ENCODE peak calls at places on chromosomes 16 and 17, in four cellular contexts. One of them, this sample, is unnamed.

GRCh38 chr17:36221187-36221586 is 10.3 kb downstream of the CCL4L2 start:
- DNase-seq in H1: no peak
- DNase-seq in mesenchymal stem cell: no peak
- DNase-seq in trophoblast cell: no peak
- DNase-seq in this sample: no peak

GRCh38 chr17:913207-913606 is 66.4 kb downstream of the NXN start:
- DNase-seq in H1: no peak
- DNase-seq in mesenchymal stem cell: no peak
- DNase-seq in trophoblast cell: no peak
- DNase-seq in this sample: no peak

GRCh38 chr17:83182620-83183063 is 103.2 kb downstream of the METRNL start:
- DNase-seq in H1: no peak
- DNase-seq in mesenchymal stem cell: no peak
- DNase-seq in trophoblast cell: no peak
- DNase-seq in this sample: no peak

GRCh38 chr17:74417178-74418045 is 14.5 kb upstream of the GPRC5C start:
- DNase-seq in H1: no peak
- DNase-seq in mesenchymal stem cell: peak
- DNase-seq in trophoblast cell: peak
- DNase-seq in this sample: no peak

GRCh38 chr17:50064253-50064991 is 8.5 kb downstream of the ITGA3 start:
- DNase-seq in H1: no peak
- DNase-seq in mesenchymal stem cell: peak
- DNase-seq in trophoblast cell: peak
- DNase-seq in this sample: no peak

GRCh38 chr16:55641430-55642056 is 14.2 kb upstream of the SLC6A2 start:
- DNase-seq in H1: no peak
- DNase-seq in mesenchymal stem cell: peak
- DNase-seq in trophoblast cell: no peak
- DNase-seq in this sample: no peak

GRCh38 chr16:65771707-65772106 is 594.8 kb upstream of the CDH5 start:
- DNase-seq in H1: no peak
- DNase-seq in mesenchymal stem cell: no peak
- DNase-seq in trophoblast cell: no peak
- DNase-seq in this sample: no peak

GRCh38 chr16:2963611-2964415 is at the start of gene KREMEN2:
- DNase-seq in H1: no peak
- DNase-seq in mesenchymal stem cell: peak
- DNase-seq in trophoblast cell: no peak
- DNase-seq in this sample: peak

GRCh38 chr17:77423589-77424451 is 283.1 kb downstream of the SEC14L1 start:
- DNase-seq in H1: no peak
- DNase-seq in mesenchymal stem cell: peak
- DNase-seq in trophoblast cell: no peak
- DNase-seq in this sample: no peak

GRCh38 chr17:50688168-50688719 is 19.5 kb downstream of the ANKRD40 start:
- DNase-seq in H1: no peak
- DNase-seq in mesenchymal stem cell: no peak
- DNase-seq in trophoblast cell: no peak
- DNase-seq in this sample: no peak

GRCh38 chr17:17494499-17495447 is 1.4 kb downstream of the RASD1 start:
- DNase-seq in H1: no peak
- DNase-seq in mesenchymal stem cell: peak
- DNase-seq in trophoblast cell: peak
- DNase-seq in this sample: peak

GRCh38 chr16:4351880-4352279 is 759 bp upstream of the PAM16 start:
- DNase-seq in H1: no peak
- DNase-seq in mesenchymal stem cell: peak
- DNase-seq in trophoblast cell: peak
- DNase-seq in this sample: no peak

GRCh38 chr16:68737046-68737729 is at the start of gene CDH1:
- DNase-seq in H1: peak
- DNase-seq in mesenchymal stem cell: no peak
- DNase-seq in trophoblast cell: peak
- DNase-seq in this sample: no peak

GRCh38 chr17:19339341-19339815 is 23.1 kb downstream of the B9D1 start:
- DNase-seq in H1: no peak
- DNase-seq in mesenchymal stem cell: no peak
- DNase-seq in trophoblast cell: no peak
- DNase-seq in this sample: no peak

GRCh38 chr17:4999429-5000093 is 1.8 kb downstream of the KIF1C start:
- DNase-seq in H1: no peak
- DNase-seq in mesenchymal stem cell: no peak
- DNase-seq in trophoblast cell: no peak
- DNase-seq in this sample: no peak

GRCh38 chr17:5000237-5000639 is 2.5 kb downstream of the KIF1C start:
- DNase-seq in H1: no peak
- DNase-seq in mesenchymal stem cell: no peak
- DNase-seq in trophoblast cell: no peak
- DNase-seq in this sample: no peak

GRCh38 chr17:4997302-4998026 is at the start of the genes INCA1 and KIF1C:
- DNase-seq in H1: peak
- DNase-seq in mesenchymal stem cell: peak
- DNase-seq in trophoblast cell: peak
- DNase-seq in this sample: peak

GRCh38 chr17:4998027-4998665 is 396 bp downstream of the KIF1C start:
- DNase-seq in H1: no peak
- DNase-seq in mesenchymal stem cell: peak
- DNase-seq in trophoblast cell: no peak
- DNase-seq in this sample: peak

GRCh38 chr17:4998666-4999428 is 1.1 kb downstream of the KIF1C start:
- DNase-seq in H1: no peak
- DNase-seq in mesenchymal stem cell: peak
- DNase-seq in trophoblast cell: no peak
- DNase-seq in this sample: no peak
- H3K27ac ChIP-seq in H1: no peak
- H3K27ac ChIP-seq in mesenchymal stem cell: no peak
- H3K27ac ChIP-seq in trophoblast cell: no peak
- H3K27ac ChIP-seq in this sample: no peak

GRCh38 chr16:86877835-86878234 is 299.5 kb downstream of the FOXL1 start:
- DNase-seq in H1: no peak
- DNase-seq in mesenchymal stem cell: no peak
- DNase-seq in trophoblast cell: no peak
- DNase-seq in this sample: no peak
- H2AK5ac ChIP-seq in H1: no peak
- H2AK5ac ChIP-seq in mesenchymal stem cell: no peak
- H2AK5ac ChIP-seq in trophoblast cell: no peak
- H2AK5ac ChIP-seq in this sample: no peak

GRCh38 chr17:54900457-54901229 is at the start of gene TOM1L1:
- DNase-seq in H1: peak
- DNase-seq in mesenchymal stem cell: peak
- DNase-seq in trophoblast cell: peak
- DNase-seq in this sample: peak
- H2BK12ac ChIP-seq in H1: peak
- H2BK12ac ChIP-seq in mesenchymal stem cell: no peak
- H2BK12ac ChIP-seq in trophoblast cell: no peak
- H2BK12ac ChIP-seq in this sample: no peak

GRCh38 chr16:24686678-24687077 is 42.8 kb upstream of the TNRC6A start:
- DNase-seq in H1: no peak
- DNase-seq in mesenchymal stem cell: no peak
- DNase-seq in trophoblast cell: no peak
- DNase-seq in this sample: no peak
- H3K27ac ChIP-seq in H1: no peak
- H3K27ac ChIP-seq in mesenchymal stem cell: no peak
- H3K27ac ChIP-seq in trophoblast cell: peak
- H3K27ac ChIP-seq in this sample: peak

GRCh38 chr17:61318684-61319098 is 81.0 kb upstream of the TBX2 start:
- DNase-seq in H1: no peak
- DNase-seq in mesenchymal stem cell: no peak
- DNase-seq in trophoblast cell: no peak
- DNase-seq in this sample: no peak
- H2AK5ac ChIP-seq in H1: no peak
- H2AK5ac ChIP-seq in mesenchymal stem cell: no peak
- H2AK5ac ChIP-seq in trophoblast cell: no peak
- H2AK5ac ChIP-seq in this sample: no peak

This sample was measured in neuronal stem cell.